ENCODE peak calls at places on chromosome 6, in five cellular contexts. I is SK-N-MC; P is ovary; G is naive thymus-derived CD4-positive, alpha-beta T cell; C is psoas muscle. L is an unnamed sample.

GRCh38 chr6:139126255-139126654 is 8.6 kb upstream of the HECA start:
- DNase-seq in G (no peak), I (no peak), C (no peak), P (no peak), L (peak; percentile 75)

GRCh38 chr6:36727491-36728021 is 29.9 kb downstream of the RAB44 start:
- DNase-seq in G (no peak), I (peak; percentile 44), P (no peak), C (no peak), L (no peak)

GRCh38 chr6:131787079-131787478 is 20.7 kb upstream of the ENPP1 start:
- DNase-seq in G (no peak), C (no peak), I (no peak), P (no peak), L (no peak)

GRCh38 chr6:113048741-113049140 is 701.6 kb downstream of the RFPL4B start:
- DNase-seq in I (no peak), G (no peak), C (no peak), P (no peak), L (no peak)

GRCh38 chr6:112899541-112899940 is 552.4 kb downstream of the RFPL4B start:
- DNase-seq in P (no peak), G (no peak), C (no peak), I (no peak), L (no peak)

GRCh38 chr6:17417817-17418216 is 24.4 kb downstream of the CAP2 start:
- DNase-seq in P (no peak), I (no peak), C (no peak), G (no peak), L (peak; percentile 65)

GRCh38 chr6:38527371-38527770 is 112.4 kb downstream of the BTBD9 start:
- DNase-seq in G (no peak), I (no peak), C (no peak), P (no peak), L (no peak)

GRCh38 chr6:40907198-40907701 is 131.8 kb downstream of the UNC5CL start:
- DNase-seq in I (no peak), G (no peak), P (peak; percentile 46), C (peak; percentile 17), L (peak; percentile 92)

GRCh38 chr6:115663681-115664080 is 397.0 kb downstream of the FRK start:
- DNase-seq in P (no peak), I (no peak), C (no peak), G (no peak), L (no peak)

GRCh38 chr6:152794696-152795095 is 44.1 kb downstream of the VIP start:
- DNase-seq in G (no peak), I (no peak), P (no peak), C (no peak), L (no peak)

GRCh38 chr6:21807299-21807698 is 213.7 kb downstream of the SOX4 start:
- DNase-seq in G (no peak), C (no peak), P (no peak), I (no peak), L (no peak)

GRCh38 chr6:89350281-89351037 is 2.1 kb downstream of the UBE2J1 start:
- DNase-seq in I (peak; percentile 30), P (no peak), C (no peak), G (peak; percentile 23), L (no peak)
- H3K4me3 ChIP-seq in I (peak overlapping the region; percentile 52), P (no peak overlapping the region), C (peak overlapping the region; percentile 92), G (peak overlapping the region; percentile 42), L (peak overlapping the region; percentile 5)

DNA sequence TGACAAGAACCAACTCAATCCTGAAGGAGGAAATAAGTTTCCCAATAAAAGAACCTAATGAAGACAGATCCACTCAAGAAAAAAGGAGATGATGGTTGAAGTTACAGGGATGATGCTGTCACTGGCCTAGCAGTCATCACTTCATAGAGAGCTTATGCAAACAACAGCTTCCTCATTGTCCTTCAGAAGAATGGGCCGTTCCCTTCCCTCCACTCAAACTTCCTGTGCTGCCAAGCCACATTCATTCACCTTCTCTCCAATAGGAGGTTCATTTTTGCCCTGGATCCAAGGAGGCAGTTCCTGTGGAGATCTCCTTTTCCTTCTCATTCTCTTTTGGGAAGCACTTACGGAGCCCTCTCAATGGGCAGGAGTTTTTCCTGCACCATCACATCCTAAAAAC is 13.8 kb upstream of the PM20D2 start:
- DNase-seq in G (no peak), C (no peak), I (no peak), P (no peak), L (no peak)
- H3K9me3 ChIP-seq in G (no peaks in the 10 kb centered on the region), C (no peaks in the 10 kb centered on the region), I (no peaks in the 10 kb centered on the region), P (no peaks in the 10 kb centered on the region), L (no peaks in the 10 kb centered on the region)

GRCh38 chr6:116883005-116883404 is 6.0 kb downstream of the RFX6 start:
- DNase-seq in G (no peak), I (no peak), C (no peak), P (no peak), L (peak; percentile 33)
- H3K4me3 ChIP-seq in G (no peak overlapping the region), I (no peak overlapping the region), C (no peak overlapping the region), P (no peak overlapping the region), L (no peak overlapping the region)

GRCh38 chr6:168372871-168373270 is 53.3 kb upstream of the DACT2 start:
- DNase-seq in I (no peak), G (no peak), P (no peak), C (no peak), L (no peak)
- H3K9me3 ChIP-seq in I (no peaks in the 10 kb centered on the region), G (no peaks in the 10 kb centered on the region), P (no peaks in the 10 kb centered on the region), C (no peaks in the 10 kb centered on the region), L (no peaks in the 10 kb centered on the region)

GRCh38 chr6:73579389-73579788 is 58.6 kb upstream of the EEF1A1 start:
- DNase-seq in C (peak; percentile 31), P (peak; percentile 51), I (no peak), G (no peak), L (peak; percentile 81)

GRCh38 chr6:73580247-73581149 is 59.7 kb upstream of the EEF1A1 start:
- DNase-seq in I (no peak), G (peak; percentile 9), C (peak; percentile 87), P (peak; percentile 80), L (peak; percentile 95)

GRCh38 chr6:73579851-73580246 is 59.0 kb upstream of the EEF1A1 start:
- DNase-seq in C (peak; percentile 30), P (peak; percentile 49), I (no peak), G (no peak), L (peak; percentile 84)

GRCh38 chr6:73577605-73578160 is 56.9 kb upstream of the EEF1A1 start:
- DNase-seq in P (no peak), I (no peak), C (no peak), G (no peak), L (no peak)

GRCh38 chr6:73581293-73581692 is 60.5 kb upstream of the EEF1A1 start:
- DNase-seq in C (no peak), I (no peak), G (no peak), P (no peak), L (no peak)
- H3K4me3 ChIP-seq in C (peak overlapping the region; percentile 20), I (no peak overlapping the region), G (no peak overlapping the region), P (no peak overlapping the region), L (peak overlapping the region; percentile 41)

GRCh38 chr6:164579035-164579434 is 730.4 kb downstream of the C6orf118 start:
- DNase-seq in G (no peak), I (no peak), P (no peak), C (no peak), L (no peak)

GRCh38 chr6:164581563-164581962 is 727.8 kb downstream of the C6orf118 start:
- DNase-seq in G (no peak), I (no peak), C (no peak), P (no peak), L (no peak)

DNA sequence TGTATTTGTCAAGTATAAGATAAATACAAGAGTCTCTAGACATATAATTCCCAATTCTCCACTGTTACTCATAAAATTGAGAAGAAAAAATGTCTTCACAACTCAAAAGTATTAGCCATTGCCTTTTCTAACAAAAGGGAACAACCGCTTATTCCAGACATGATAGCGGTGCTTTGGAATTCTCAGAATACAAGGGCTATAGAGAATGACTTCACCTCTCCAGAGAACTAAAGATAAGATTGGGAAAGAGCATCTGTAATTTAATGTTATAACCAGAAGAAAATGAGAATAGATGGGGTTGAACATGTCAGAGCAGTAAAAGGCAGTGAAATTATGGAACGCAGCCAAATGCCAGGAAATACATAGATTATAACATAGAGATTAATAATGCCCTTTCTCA is 730.8 kb downstream of the C6orf118 start:
- DNase-seq in C (no peak), I (no peak), G (no peak), P (no peak), L (no peak)
- H3K9me3 ChIP-seq in C (no peaks in the 10 kb centered on the region), I (no peaks in the 10 kb centered on the region), G (no peaks in the 10 kb centered on the region), P (no peaks in the 10 kb centered on the region), L (no peaks in the 10 kb centered on the region)

L was measured in MG63.